ENCODE peak calls at places on chromosomes 7 and 10, in seven cellular contexts. M is brain microvascular endothelial cell, X is mammary epithelial cell, U is AG04450, T is dorsolateral prefrontal cortex, K is uterus, Y is keratinocyte. Q is an unnamed sample.

GRCh38 chr7:1700536-1701333 is 30.7 kb downstream of the ELFN1 start:
- DNase-seq in M (no peak), T (peak; percentile 10), X (no peak), U (no peak), K (no peak), Y (no peak), Q (no peak)

GRCh38 chr7:68911754-68912153 is 686.5 kb upstream of the AUTS2 start:
- DNase-seq in M (no peak), Y (no peak), T (no peak), K (no peak), U (no peak), X (no peak), Q (no peak)

GRCh38 chr7:78171398-78171797 is 372.8 kb downstream of the PHTF2 start:
- DNase-seq in K (no peak), M (no peak), T (no peak), X (no peak), Y (no peak), U (no peak), Q (no peak)

GRCh38 chr10:61750943-61751471 is 88.3 kb downstream of the CABCOCO1 start:
- DNase-seq in Y (peak; percentile 11), K (peak; percentile 35), M (peak; percentile 75), X (peak; percentile 59), U (peak; percentile 13), T (peak; percentile 19), Q (peak; percentile 82)

GRCh38 chr7:39421251-39421650 is 145.0 kb upstream of the YAE1 start:
- DNase-seq in X (no peak), M (no peak), T (no peak), Y (no peak), K (no peak), U (no peak), Q (no peak)

GRCh38 chr10:95628786-95629185 is 27.7 kb downstream of the ALDH18A1 start:
- DNase-seq in X (peak; percentile 32), M (no peak), U (no peak), K (no peak), T (no peak), Y (no peak), Q (no peak)

GRCh38 chr7:43625453-43625852 is 42.5 kb downstream of the STK17A start:
- DNase-seq in M (no peak), X (no peak), K (no peak), T (no peak), Y (no peak), U (no peak), Q (no peak)

GRCh38 chr7:24135003-24135817 is 148.8 kb upstream of the NPY start:
- DNase-seq in M (no peak), U (no peak), Y (no peak), X (no peak), K (no peak), T (no peak), Q (no peak)

GRCh38 chr10:78212786-78213175 is 179.1 kb downstream of the RPS24 start:
- DNase-seq in M (no peak), K (no peak), U (no peak), Y (no peak), X (no peak), T (no peak), Q (no peak)

GRCh38 chr7:140003913-140004382 is 58.8 kb downstream of the PARP12 start:
- DNase-seq in U (peak; percentile 56), X (peak; percentile 49), K (no peak), M (peak; percentile 61), Y (peak; percentile 9), T (no peak), Q (no peak)

GRCh38 chr10:24390746-24391145 is 181.8 kb downstream of the KIAA1217 start:
- DNase-seq in X (no peak), Y (no peak), T (no peak), K (no peak), U (no peak), M (no peak), Q (no peak)

GRCh38 chr10:83078160-83078559 is 1061.1 kb upstream of the GHITM start:
- DNase-seq in T (no peak), U (no peak), K (no peak), Y (no peak), M (no peak), X (peak; percentile 34), Q (no peak)

GRCh38 chr7:117993377-117994003 is 120.2 kb upstream of the CTTNBP2 start:
- DNase-seq in M (peak; percentile 66), Y (no peak), K (no peak), X (peak; percentile 46), U (no peak), T (no peak), Q (no peak)

GRCh38 chr7:135420786-135421185 is 89.1 kb downstream of the CNOT4 start:
- DNase-seq in K (no peak), X (peak; percentile 20), U (no peak), Y (no peak), T (no peak), M (no peak), Q (no peak)

GRCh38 chr7:28560771-28561170 is 148.5 kb downstream of the CREB5 start:
- DNase-seq in K (no peak), X (no peak), Y (no peak), M (no peak), U (no peak), T (no peak), Q (no peak)

GRCh38 chr10:35384265-35384868 is 48.1 kb downstream of the CCNY start:
- DNase-seq in X (peak; percentile 39), K (no peak), Y (no peak), T (no peak), M (no peak), U (no peak), Q (no peak)

GRCh38 chr10:14523286-14523685 is 192.6 kb upstream of the FRMD4A start:
- DNase-seq in T (no peak), X (no peak), M (no peak), K (no peak), Y (no peak), U (no peak), Q (no peak)

GRCh38 chr10:20399789-20400188 is 497.3 kb downstream of the NEBL start:
- DNase-seq in K (no peak), Y (no peak), X (no peak), T (no peak), U (no peak), M (no peak), Q (no peak)

GRCh38 chr10:42941245-42941644 is 135.6 kb upstream of the RET start:
- DNase-seq in U (no peak), M (no peak), T (no peak), K (no peak), X (no peak), Y (no peak), Q (peak; percentile 58)

GRCh38 chr10:75401569-75402485 is at the start of gene ZNF503:
- DNase-seq in U (peak; percentile 95), M (peak; percentile 95), K (peak; percentile 98), X (peak; percentile 97), Y (peak; percentile 46), T (peak; percentile 86), Q (peak; percentile 99)

GRCh38 chr10:129511758-129512157 is 44.7 kb downstream of the MGMT start:
- DNase-seq in M (no peak), Y (no peak), X (no peak), T (no peak), K (no peak), U (no peak), Q (no peak)

GRCh38 chr7:68694656-68695055 is 903.6 kb upstream of the AUTS2 start:
- DNase-seq in X (no peak), K (no peak), Y (no peak), T (no peak), M (no peak), U (no peak), Q (no peak)

GRCh38 chr10:119516381-119517234 is 25.9 kb downstream of the RGS10 start:
- DNase-seq in Y (no peak), X (no peak), U (no peak), T (no peak), M (no peak), K (no peak), Q (no peak)

GRCh38 chr10:55750458-55750857 is 610.6 kb downstream of the ZWINT start:
- DNase-seq in Y (no peak), X (no peak), K (no peak), U (no peak), M (no peak), T (no peak), Q (no peak)

GRCh38 chr7:106947244-106947728 is 82.2 kb downstream of the PIK3CG start:
- DNase-seq in K (peak; percentile 45), T (no peak), U (peak; percentile 69), X (peak; percentile 62), M (peak; percentile 78), Y (peak; percentile 13), Q (no peak)

GRCh38 chr10:33666686-33667480 is 332.4 kb upstream of the NRP1 start:
- DNase-seq in Y (no peak), K (no peak), T (no peak), X (no peak), M (peak; percentile 67), U (no peak), Q (no peak)

DNA sequence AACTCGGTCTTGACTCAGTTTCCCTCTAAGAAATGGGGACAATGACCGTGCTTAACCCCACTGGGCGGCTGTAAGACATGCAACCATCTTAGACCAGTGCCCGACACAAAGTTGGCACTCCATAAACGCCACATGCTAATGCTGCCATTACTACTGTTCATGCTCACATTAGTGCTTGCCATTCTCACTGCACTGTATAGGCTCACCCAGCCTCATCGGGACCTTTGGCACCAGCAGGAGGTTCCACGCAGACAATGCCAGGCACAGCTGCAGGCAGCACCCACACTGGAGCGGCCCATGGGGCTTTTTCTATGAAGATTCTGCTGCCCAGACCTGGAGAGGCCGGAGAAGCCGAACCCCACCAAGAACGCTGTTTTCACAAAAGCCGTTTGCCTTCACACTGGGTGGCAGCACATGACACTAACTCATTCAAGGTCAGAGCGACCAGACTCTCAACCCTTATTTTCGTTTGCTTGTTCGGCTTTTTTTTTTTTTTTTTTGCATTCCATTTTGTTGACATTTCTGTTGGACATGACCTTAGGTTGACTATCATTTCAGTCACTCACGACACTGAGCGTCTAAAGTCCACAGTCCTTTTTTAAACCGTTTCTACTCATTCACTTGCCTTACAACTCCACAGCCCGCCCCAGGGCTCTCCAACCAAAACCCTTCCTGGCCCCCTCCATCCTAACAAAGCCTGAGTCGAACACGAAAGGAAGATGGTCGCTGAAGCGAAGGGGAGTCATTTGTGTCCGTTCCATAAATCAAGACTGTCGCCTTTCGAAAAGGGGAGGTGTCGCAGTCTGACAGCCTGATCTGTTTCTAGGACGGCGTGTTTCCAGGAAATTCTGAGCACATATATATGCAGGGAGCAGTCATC is 124.4 kb upstream of the RNF32 start:
- DNase-seq in T (no peak), Y (no peak), U (no peak), K (no peak), M (peak; percentile 7), X (no peak), Q (peak; percentile 33)
- TF ChIP-seq CTCF in T (peak; percentile 21), Y (no peak), U (no peak), K (no peak), M (no peak), X (no peak), Q (no peak)

GRCh38 chr7:152925412-152926147 is 166.0 kb downstream of the ACTR3B start:
- DNase-seq in M (no peak), Y (no peak), U (no peak), X (no peak), K (no peak), T (no peak), Q (no peak)
- H3K27me3 ChIP-seq in M (peaks cover 10% of the 10 kb centered on the region), Y (peaks cover 21% of the 10 kb centered on the region), U (peaks cover 16% of the 10 kb centered on the region), X (peaks cover 10% of the 10 kb centered on the region), K (no peaks in the 10 kb centered on the region), T (no peaks in the 10 kb centered on the region), Q (no peaks in the 10 kb centered on the region)

GRCh38 chr7:157547611-157548010 is 210.8 kb downstream of the DNAJB6 start:
- DNase-seq in Y (no peak), T (no peak), K (no peak), X (no peak), M (no peak), U (no peak), Q (no peak)
- H3K4me3 ChIP-seq in Y (no peak overlapping the region), T (no peak overlapping the region), K (no peak overlapping the region), X (no peak overlapping the region), M (no peak overlapping the region), U (no peak overlapping the region), Q (no peak overlapping the region)

GRCh38 chr10:52818019-52818418 is 45.4 kb upstream of the MBL2 start:
- DNase-seq in M (peak; percentile 53), K (no peak), T (no peak), Y (peak; percentile 62), X (peak; percentile 79), U (no peak), Q (no peak)
- TF ChIP-seq CTCF in M (peak; percentile 74), K (no peak), T (peak; percentile 41), Y (peak; percentile 46), X (peak; percentile 81), U (peak; percentile 69), Q (no peak)